ENCODE peak calls at places on chromosomes 13 and 19, in nine cellular contexts. X is upper lobe of right lung, E is PC-9, S is GM12878, J is IMR-90, A is foreskin keratinocyte, L is H9, K is upper lobe of left lung, C is lung. Z is an unnamed sample.

GRCh38 chr19:1747285-1748114 is 5.8 kb upstream of the ONECUT3 start:
- DNase-seq in C (no peak), J (peak; percentile 80), K (no peak), L (peak; percentile 85), X (no peak), E (peak; percentile 97), S (no peak), A (peak; percentile 98), Z (no peak)

GRCh38 chr19:13689050-13689449 is 75.3 kb upstream of the MRI1 start:
- DNase-seq in K (no peak), X (no peak), A (no peak), L (peak; percentile 54), E (no peak), C (no peak), J (peak; percentile 15), S (peak; percentile 19), Z (no peak)

GRCh38 chr19:46297700-46298476 is 1.0 kb downstream of the HIF3A start:
- DNase-seq in C (peak; percentile 71), L (no peak), E (no peak), K (peak; percentile 87), S (no peak), J (no peak), X (peak; percentile 82), A (no peak), Z (peak; percentile 89)

GRCh38 chr13:98843482-98843877 is 91.0 kb upstream of the SLC15A1 start:
- DNase-seq in L (no peak), J (no peak), S (no peak), X (no peak), E (no peak), A (no peak), K (no peak), C (no peak), Z (no peak)

GRCh38 chr13:88124142-88124541 is 453.0 kb downstream of the SLITRK5 start:
- DNase-seq in J (no peak), S (no peak), K (no peak), E (no peak), A (no peak), X (no peak), L (no peak), C (no peak), Z (no peak)

GRCh38 chr13:76210262-76210661 is 574.1 kb downstream of the LMO7 start:
- DNase-seq in C (peak; percentile 44), X (no peak), A (peak; percentile 37), S (no peak), K (no peak), L (no peak), E (no peak), J (no peak), Z (peak; percentile 31)

GRCh38 chr13:80630685-80631121 is 289.8 kb upstream of the SPRY2 start:
- DNase-seq in E (no peak), X (no peak), J (no peak), A (peak; percentile 19), C (no peak), S (no peak), K (no peak), L (no peak), Z (peak; percentile 30)

GRCh38 chr19:53961523-53962345 is 1.0 kb upstream of the CACNG8 start:
- DNase-seq in E (no peak), L (no peak), J (no peak), S (no peak), C (no peak), K (peak; percentile 70), A (no peak), X (no peak), Z (no peak)

GRCh38 chr19:51602189-51602854 is 27.9 kb downstream of the SIGLEC5 start:
- DNase-seq in E (no peak), L (no peak), A (no peak), S (no peak), C (no peak), X (no peak), J (no peak), K (no peak), Z (no peak)

GRCh38 chr13:40485611-40486517 is 180.6 kb downstream of the FOXO1 start:
- DNase-seq in C (no peak), L (no peak), A (no peak), E (no peak), S (no peak), J (no peak), K (no peak), X (no peak), Z (no peak)

GRCh38 chr13:46267166-46267565 is 55.4 kb downstream of the LRRC63 start:
- DNase-seq in X (no peak), C (no peak), S (no peak), E (no peak), A (peak; percentile 14), K (no peak), L (no peak), J (no peak), Z (no peak)

GRCh38 chr13:35527451-35527850 is 51.0 kb upstream of the MAB21L1 start:
- DNase-seq in X (no peak), C (no peak), E (no peak), S (no peak), K (peak; percentile 49), A (no peak), J (no peak), L (no peak), Z (no peak)

GRCh38 chr19:55384576-55385235 is 614 bp upstream of the TMEM238 start:
- DNase-seq in L (no peak), S (no peak), E (no peak), X (no peak), A (peak; percentile 28), J (no peak), C (peak; percentile 46), K (no peak), Z (no peak)

GRCh38 chr13:114042066-114042815 is 68.4 kb upstream of the C13orf46 start:
- DNase-seq in S (no peak), X (no peak), L (no peak), E (no peak), J (no peak), K (peak; percentile 77), C (no peak), A (peak; percentile 31), Z (no peak)

DNA sequence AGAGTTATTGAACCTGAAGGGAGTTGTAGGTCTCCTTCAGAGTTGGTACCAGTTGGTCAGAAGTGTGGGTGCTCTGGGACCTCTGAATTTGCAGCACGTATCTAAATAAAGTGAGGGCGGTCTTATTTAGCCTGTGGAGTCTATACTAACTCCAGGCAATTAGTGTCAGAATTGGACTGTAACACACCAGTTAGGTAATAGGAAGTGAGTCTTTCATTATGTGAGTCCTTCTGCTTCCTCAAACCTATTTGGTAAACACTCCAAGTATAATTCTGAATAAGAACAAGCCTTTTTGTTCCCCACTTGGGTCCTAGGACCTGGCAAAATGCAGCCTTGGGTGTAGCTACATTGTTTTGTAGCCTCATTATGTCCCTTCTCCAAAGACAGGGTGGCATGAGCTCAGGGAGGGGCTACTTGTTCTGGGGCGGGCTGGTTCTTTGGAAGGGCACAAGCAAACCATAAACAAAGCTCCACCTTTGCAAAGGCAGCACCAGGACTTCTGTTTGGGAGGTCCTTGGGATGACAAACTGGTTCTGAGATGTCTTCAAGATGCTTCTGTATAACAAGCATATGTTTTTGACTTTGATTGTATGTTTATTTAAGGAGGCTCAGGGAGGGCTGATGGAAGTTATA is 418.0 kb downstream of the ZNF536 start:
- DNase-seq in S (no peak), J (no peak), E (no peak), X (no peak), C (no peak), L (no peak), A (no peak), K (no peak), Z (no peak)
- H3K27ac ChIP-seq in S (no peak overlapping the region), J (no peak overlapping the region), E (no peak overlapping the region), X (no peak overlapping the region), C (no peak overlapping the region), L (no peak overlapping the region), A (no peak overlapping the region), K (no peak overlapping the region), Z (peak overlapping the region; percentile 1)

DNA sequence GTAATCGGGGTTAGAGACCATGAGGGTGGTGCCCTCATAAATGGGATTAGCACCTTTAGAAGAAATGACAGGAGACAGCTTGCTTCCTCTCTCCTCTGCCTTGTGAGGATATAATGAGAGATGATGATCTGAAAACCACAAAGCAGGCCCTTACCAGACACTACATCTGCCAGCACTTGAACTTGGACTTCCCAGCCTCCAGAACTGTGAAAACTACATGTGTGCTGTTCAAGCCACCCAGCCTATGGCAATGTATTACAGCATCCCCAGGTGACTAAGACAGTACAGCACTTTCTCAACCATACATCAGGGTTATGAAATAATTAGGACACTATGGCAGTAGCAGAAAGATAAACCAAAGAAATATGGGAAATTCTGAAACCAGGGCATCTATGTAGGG is 7.4 kb downstream of the ZNF564 start:
- DNase-seq in L (no peak), J (no peak), C (no peak), S (no peak), X (no peak), E (no peak), K (no peak), A (peak; percentile 35), Z (no peak)
- TF ChIP-seq CTCF in L (no peak), J (no peak), C (no peak), S (no peak), X (no peak), E (no peak), K (no peak), A (no peak), Z (no peak)

GRCh38 chr19:8001651-8001994 is 3.8 kb downstream of the ELAVL1 start:
- DNase-seq in S (no peak), E (no peak), X (no peak), A (no peak), K (no peak), J (no peak), L (no peak), C (no peak), Z (no peak)
- H3K27ac ChIP-seq in S (peak overlapping the region; percentile 79), E (no peak overlapping the region), X (peak overlapping the region; percentile 70), A (no peak overlapping the region), K (peak overlapping the region; percentile 77), J (no peak overlapping the region), L (no peak overlapping the region), C (peak overlapping the region; percentile 62), Z (peak overlapping the region; percentile 76)

GRCh38 chr13:51444922-51445321 is 7.9 kb downstream of the INTS6 start:
- DNase-seq in K (no peak), S (no peak), L (no peak), C (no peak), X (no peak), E (no peak), A (no peak), J (peak; percentile 68), Z (no peak)
- TF ChIP-seq CTCF in K (no peak), S (no peak), L (peak; percentile 53), C (no peak), X (peak; percentile 19), E (peak; percentile 47), A (peak; percentile 67), J (peak; percentile 55), Z (no peak)

GRCh38 chr19:4843647-4843965 is 12.1 kb upstream of the TICAM1 start:
- DNase-seq in S (no peak), C (no peak), L (no peak), X (no peak), A (no peak), K (no peak), J (no peak), E (no peak), Z (no peak)
- H3K27ac ChIP-seq in S (no peak overlapping the region), C (no peak overlapping the region), L (no peak overlapping the region), X (no peak overlapping the region), A (no peak overlapping the region), K (no peak overlapping the region), J (no peak overlapping the region), E (no peak overlapping the region), Z (no peak overlapping the region)

GRCh38 chr13:95704510-95704909 is 27.6 kb downstream of the DNAJC3 start:
- DNase-seq in J (no peak), C (no peak), E (no peak), K (no peak), L (no peak), X (no peak), S (no peak), A (no peak), Z (no peak)
- TF ChIP-seq CTCF in J (no peak), C (no peak), E (no peak), K (no peak), L (peak; percentile 64), X (no peak), S (peak; percentile 29), A (peak; percentile 51), Z (no peak)

Z was measured in heart right ventricle.